ENCODE peak calls at places on chromosomes 7 and 10, in seven cellular contexts. X is right lobe of liver, F is heart left ventricle, L is testis, Y is adrenal gland, M is tibial nerve, T is spleen. O is an unnamed sample.
A peak's percentile ranks its signal among the peaks of the same experiment; 100 is the strongest.

GRCh38 chr10:24446739-24447138 is 237.8 kb downstream of the KIAA1217 start:
- DNase-seq in X (no peak), F (no peak), L (no peak), Y (no peak), M (no peak), T (no peak), O (no peak)

GRCh38 chr7:102409340-102409739 is 13.2 kb downstream of the PRKRIP1 start:
- DNase-seq in X (no peak), F (no peak), L (no peak), Y (no peak), M (no peak), T (no peak), O (no peak)

GRCh38 chr10:133454204-133454893 is 604 bp downstream of the SCART1 start:
- DNase-seq in X (peak; percentile 37), F (no peak), L (no peak), Y (no peak), M (no peak), T (no peak), O (no peak)

GRCh38 chr7:81233208-81233940 is 314.5 kb upstream of the SEMA3C start:
- DNase-seq in X (no peak), F (no peak), L (no peak), Y (no peak), M (no peak), T (peak; percentile 68), O (no peak)

GRCh38 chr7:95335093-95335492 is 10.8 kb upstream of the PON1 start:
- DNase-seq in X (no peak), F (no peak), L (no peak), Y (no peak), M (no peak), T (no peak), O (no peak)

GRCh38 chr10:73865459-73866442 is 8.6 kb downstream of the CAMK2G start:
- DNase-seq in X (peak; percentile 78), F (peak; percentile 58), L (no peak), Y (peak; percentile 31), M (no peak), T (peak; percentile 94), O (no peak)

GRCh38 chr10:98045785-98046389 is 15.5 kb upstream of the CRTAC1 start:
- DNase-seq in X (peak; percentile 59), F (peak; percentile 48), L (peak; percentile 78), Y (peak; percentile 43), M (peak; percentile 40), T (peak; percentile 81), O (peak; percentile 26)

GRCh38 chr7:157397751-157398691 is 61.2 kb downstream of the DNAJB6 start:
- DNase-seq in X (no peak), F (peak; percentile 61), L (peak; percentile 69), Y (peak; percentile 32), M (no peak), T (no peak), O (peak; percentile 79)

GRCh38 chr10:1546431-1547110 is 190.8 kb downstream of the ADARB2 start:
- DNase-seq in X (no peak), F (no peak), L (no peak), Y (no peak), M (no peak), T (peak; percentile 63), O (no peak)

GRCh38 chr7:149720372-149721083 is 52.9 kb downstream of the ZNF467 start:
- DNase-seq in X (peak; percentile 91), F (peak; percentile 85), L (peak; percentile 94), Y (peak; percentile 48), M (peak; percentile 46), T (peak; percentile 73), O (no peak)

GRCh38 chr7:140990193-140990962 is 24.4 kb downstream of the MRPS33 start:
- DNase-seq in X (no peak), F (no peak), L (no peak), Y (no peak), M (no peak), T (no peak), O (no peak)

GRCh38 chr7:51217804-51218203 is 98.8 kb downstream of the COBL start:
- DNase-seq in X (no peak), F (no peak), L (no peak), Y (no peak), M (no peak), T (no peak), O (no peak)

GRCh38 chr7:149005427-149006344 is 22.6 kb downstream of the PDIA4 start:
- DNase-seq in X (peak; percentile 82), F (peak; percentile 79), L (peak; percentile 89), Y (peak; percentile 81), M (peak; percentile 85), T (peak; percentile 95), O (peak; percentile 88)

GRCh38 chr7:24896031-24896433 is 83.9 kb downstream of the OSBPL3 start:
- DNase-seq in X (no peak), F (no peak), L (no peak), Y (no peak), M (no peak), T (no peak), O (no peak)

GRCh38 chr10:92517034-92517655 is 56.7 kb downstream of the IDE start:
- DNase-seq in X (no peak), F (peak; percentile 61), L (peak; percentile 85), Y (peak; percentile 64), M (peak; percentile 84), T (no peak), O (peak; percentile 42)

GRCh38 chr10:121615862-121616261 is 17.6 kb upstream of the FGFR2 start:
- DNase-seq in X (no peak), F (no peak), L (no peak), Y (no peak), M (no peak), T (peak; percentile 32), O (no peak)

GRCh38 chr10:93554760-93555432 is 11.6 kb upstream of the FFAR4 start:
- DNase-seq in X (peak; percentile 80), F (peak; percentile 58), L (peak; percentile 81), Y (peak; percentile 79), M (peak; percentile 51), T (no peak), O (peak; percentile 29)

GRCh38 chr7:155764432-155764798 is 47.8 kb downstream of the SHH start:
- DNase-seq in X (peak; percentile 63), F (no peak), L (no peak), Y (no peak), M (no peak), T (no peak), O (no peak)

GRCh38 chr7:154504938-154505337 is 452.7 kb downstream of the DPP6 start:
- DNase-seq in X (no peak), F (no peak), L (no peak), Y (no peak), M (no peak), T (no peak), O (no peak)

GRCh38 chr10:49679480-49679893 is at the start of gene C10orf53:
- DNase-seq in X (no peak), F (peak; percentile 35), L (peak; percentile 67), Y (peak; percentile 26), M (no peak), T (no peak), O (no peak)

GRCh38 chr10:62585211-62585758 is 211.1 kb downstream of the ZNF365 start:
- DNase-seq in X (no peak), F (peak; percentile 51), L (no peak), Y (no peak), M (no peak), T (no peak), O (no peak)

GRCh38 chr10:124655191-124656112 is 88.7 kb downstream of the FAM53B start:
- DNase-seq in X (no peak), F (no peak), L (no peak), Y (no peak), M (no peak), T (peak; percentile 75), O (no peak)

GRCh38 chr7:143346018-143346417 is 16.5 kb downstream of the FAM131B start:
- DNase-seq in X (no peak), F (no peak), L (no peak), Y (no peak), M (no peak), T (no peak), O (no peak)

GRCh38 chr10:97550336-97551149 is 22.0 kb upstream of the ANKRD2 start:
- DNase-seq in X (peak; percentile 40), F (no peak), L (no peak), Y (no peak), M (no peak), T (peak; percentile 66), O (no peak)

GRCh38 chr7:23450518-23450917 is 19.8 kb downstream of the IGF2BP3 start:
- DNase-seq in X (no peak), F (no peak), L (no peak), Y (no peak), M (no peak), T (no peak), O (no peak)

GRCh38 chr7:122082670-122083069 is 61.4 kb downstream of the AASS start:
- DNase-seq in X (no peak), F (no peak), L (no peak), Y (no peak), M (no peak), T (no peak), O (no peak)
- H3K36me3 ChIP-seq in X (peaks cover 73% of the 10 kb centered on the region), F (peaks cover 11% of the 10 kb centered on the region), L (no peaks in the 10 kb centered on the region), Y (no peaks in the 10 kb centered on the region), M (no peaks in the 10 kb centered on the region), T (peaks cover 6% of the 10 kb centered on the region), O (no peaks in the 10 kb centered on the region)

DNA sequence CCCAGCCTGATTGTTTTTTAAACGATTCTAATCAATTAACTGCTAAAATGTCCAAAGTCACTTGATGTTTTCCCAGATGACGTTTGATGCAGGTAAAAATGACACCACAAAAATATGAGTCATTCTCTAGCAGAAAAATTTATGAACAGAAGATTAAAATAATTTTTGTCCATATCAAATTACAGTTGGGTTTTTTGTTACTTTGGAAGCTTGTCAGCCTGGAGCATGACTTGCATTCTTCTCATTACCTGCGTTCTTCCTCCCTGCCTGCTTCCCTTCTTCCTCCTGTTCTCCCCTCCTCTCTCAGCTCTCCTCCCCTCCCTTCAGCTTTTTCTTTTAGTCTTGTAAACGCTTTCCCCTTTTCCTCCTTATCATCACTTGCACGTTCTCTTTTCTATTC is 18.7 kb downstream of the IL15RA start:
- DNase-seq in X (no peak), F (no peak), L (no peak), Y (no peak), M (no peak), T (no peak), O (no peak)
- TF ChIP-seq POLR2A in X (no peak), F (no peak), L (no peak), Y (no peak), M (no peak), T (no peak), O (no peak)

DNA sequence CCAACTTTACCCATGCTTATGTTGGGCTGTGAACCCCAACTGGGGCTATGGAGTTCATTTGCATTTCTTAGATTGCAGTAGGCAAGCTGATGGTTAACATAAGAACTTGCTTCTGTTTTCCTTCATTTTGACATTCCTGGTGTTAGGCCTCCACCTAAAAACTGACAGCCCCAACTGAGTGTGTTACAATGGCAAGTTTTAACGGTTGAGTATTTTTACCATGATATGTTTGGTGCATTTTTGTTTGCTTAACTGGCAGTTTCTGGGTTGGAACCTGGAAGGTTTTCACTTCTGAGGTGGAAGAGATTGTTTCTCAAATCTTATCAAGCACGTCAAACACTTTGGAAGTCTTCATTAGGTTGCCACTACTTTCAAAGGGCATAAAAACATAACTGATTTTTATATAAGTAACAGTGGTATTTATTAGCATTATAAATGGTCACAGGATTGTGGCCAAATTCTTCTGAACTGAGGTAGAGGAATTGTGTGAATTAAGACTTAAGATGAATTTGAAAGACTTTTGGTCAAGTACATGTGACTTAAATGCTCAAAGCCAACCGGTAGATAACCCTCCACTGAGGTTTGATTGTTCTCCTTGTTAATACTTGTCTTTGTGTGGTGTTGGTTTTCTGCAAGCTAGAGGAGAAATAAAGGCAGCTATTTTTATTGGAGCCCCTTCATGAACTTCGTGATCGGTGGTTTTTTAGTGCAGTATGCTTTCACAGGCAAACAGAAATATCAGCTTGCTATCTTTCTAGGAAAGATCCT is 2.8 kb downstream of the BMI1 start:
- DNase-seq in X (no peak), F (no peak), L (no peak), Y (no peak), M (no peak), T (no peak), O (no peak)
- H3K4me3 ChIP-seq in X (no peak overlapping the region), F (no peak overlapping the region), L (no peak overlapping the region), Y (no peak overlapping the region), M (no peak overlapping the region), T (no peak overlapping the region), O (no peak overlapping the region)

GRCh38 chr7:133693281-133693680 is 433.9 kb upstream of the LRGUK start:
- DNase-seq in X (no peak), F (no peak), L (no peak), Y (no peak), M (no peak), T (no peak), O (no peak)
- H3K36me3 ChIP-seq in X (no peaks in the 10 kb centered on the region), F (no peaks in the 10 kb centered on the region), L (no peaks in the 10 kb centered on the region), Y (no peaks in the 10 kb centered on the region), M (no peaks in the 10 kb centered on the region), T (no peaks in the 10 kb centered on the region), O (no peaks in the 10 kb centered on the region)

O was measured in ovary.